ENCODE peak calls at places on chromosomes 1 and 21, in nine cellular contexts. S is OCI-LY7; Z is sigmoid colon; G is PC-3; X is neural progenitor cell; D is A549; V is heart right ventricle; K is CD8-positive, alpha-beta memory T cell; R is suprapubic skin. Q is an unnamed sample. For H3K4me1, the result is how much of the 10 kb centered on the place peaks cover.

GRCh38 chr21:22231013-22231412 is 1232.8 kb downstream of the NCAM2 start:
- DNase-seq in R (no peak), G (no peak), S (no peak), D (no peak), X (no peak), Z (no peak), V (no peak), K (no peak), Q (no peak)

GRCh38 chr1:241228339-241228738 is 128.7 kb downstream of the RGS7 start:
- DNase-seq in V (no peak), Z (no peak), G (no peak), K (no peak), X (no peak), D (no peak), R (no peak), S (no peak), Q (no peak)

GRCh38 chr1:163035791-163036249 is 33.3 kb upstream of the RGS4 start:
- DNase-seq in R (no peak), G (peak), S (no peak), D (no peak), V (no peak), K (no peak), Z (no peak), X (no peak), Q (no peak)

GRCh38 chr1:182113879-182114626 is 52.5 kb upstream of the ZNF648 start:
- DNase-seq in Z (no peak), X (peak), S (no peak), K (no peak), G (no peak), V (no peak), D (no peak), R (no peak), Q (no peak)

GRCh38 chr21:35015435-35016024 is 33.6 kb downstream of the RUNX1 start:
- DNase-seq in R (no peak), V (no peak), D (no peak), X (no peak), Z (no peak), K (no peak), S (no peak), G (no peak), Q (peak)

GRCh38 chr1:26696645-26697440 is 1.0 kb downstream of the ARID1A start:
- DNase-seq in D (no peak), X (peak), Z (peak), R (peak), S (peak), K (peak), V (peak), G (no peak), Q (peak)

GRCh38 chr1:86912501-86912900 is 1.4 kb downstream of the SELENOF start:
- DNase-seq in V (no peak), R (no peak), S (peak), Z (no peak), D (no peak), G (no peak), X (no peak), K (no peak), Q (no peak)

GRCh38 chr1:157460381-157460780 is 91.9 kb downstream of the FCRL5 start:
- DNase-seq in D (no peak), K (no peak), Z (no peak), S (no peak), X (no peak), V (no peak), R (no peak), G (no peak), Q (no peak)

GRCh38 chr1:109803901-109804331 is 40.2 kb upstream of the EPS8L3 start:
- DNase-seq in G (no peak), R (peak), D (no peak), Z (peak), K (no peak), S (no peak), V (no peak), X (no peak), Q (peak)

GRCh38 chr1:246815693-246816270 is 91.6 kb downstream of the SCCPDH start:
- DNase-seq in S (no peak), R (no peak), Z (no peak), X (no peak), K (no peak), V (no peak), G (no peak), D (no peak), Q (no peak)

GRCh38 chr1:24586970-24587820 is 31.3 kb downstream of the NCMAP start:
- DNase-seq in K (peak), X (peak), D (peak), Z (no peak), R (no peak), V (no peak), S (peak), G (peak), Q (peak)

GRCh38 chr1:27993241-27993640 is 33.5 kb downstream of the XKR8 start:
- DNase-seq in Z (no peak), K (no peak), V (no peak), D (no peak), X (no peak), R (no peak), S (no peak), G (no peak), Q (no peak)

GRCh38 chr1:81876901-81877750 is 76.4 kb downstream of the ADGRL2 start:
- DNase-seq in G (no peak), V (no peak), R (no peak), X (no peak), S (no peak), D (no peak), K (no peak), Z (no peak), Q (no peak)

GRCh38 chr21:38359090-38359489 is 102.3 kb downstream of the KCNJ15 start:
- DNase-seq in X (no peak), G (no peak), Z (no peak), D (no peak), V (no peak), K (no peak), S (no peak), R (no peak), Q (peak)

GRCh38 chr1:51189421-51190073 is 46.5 kb upstream of the RNF11 start:
- DNase-seq in R (no peak), X (peak), V (no peak), D (peak), S (peak), Z (no peak), G (peak), K (peak), Q (peak)

GRCh38 chr1:160544647-160545046 is 21.6 kb upstream of the SLAMF6 start:
- DNase-seq in Z (no peak), R (no peak), X (peak), S (peak), D (no peak), V (no peak), G (peak), K (no peak), Q (no peak)

GRCh38 chr1:217881607-217882332 is 250.6 kb downstream of the SPATA17 start:
- DNase-seq in G (peak), V (no peak), X (peak), S (no peak), R (no peak), Z (no peak), D (no peak), K (no peak), Q (no peak)

GRCh38 chr1:203992440-203992839 is 80.5 kb upstream of the SOX13 start:
- DNase-seq in X (no peak), Z (no peak), R (no peak), K (no peak), G (peak), D (no peak), S (no peak), V (no peak), Q (no peak)

GRCh38 chr1:24725209-24725651 is 20.0 kb upstream of the CLIC4 start:
- DNase-seq in S (no peak), X (peak), G (peak), Z (no peak), R (no peak), D (no peak), V (no peak), K (no peak), Q (peak)

GRCh38 chr1:67061266-67061665 is 7.3 kb upstream of the SLC35D1 start:
- DNase-seq in G (no peak), X (no peak), V (no peak), K (no peak), Z (no peak), R (no peak), S (no peak), D (no peak), Q (no peak)

GRCh38 chr1:2286923-2287322 is 58.8 kb downstream of the SKI start:
- DNase-seq in G (no peak), D (no peak), V (peak), Z (no peak), S (no peak), X (no peak), K (no peak), R (no peak), Q (no peak)

GRCh38 chr1:2282556-2283270 is 54.6 kb downstream of the SKI start:
- DNase-seq in K (no peak), D (no peak), R (no peak), G (no peak), V (peak), S (no peak), X (no peak), Z (no peak), Q (no peak)

GRCh38 chr1:2283371-2283990 is 55.4 kb downstream of the SKI start:
- DNase-seq in D (no peak), S (no peak), X (no peak), V (no peak), G (no peak), K (no peak), Z (no peak), R (no peak), Q (no peak)

GRCh38 chr1:2284932-2285331 is 56.8 kb downstream of the SKI start:
- DNase-seq in K (no peak), V (no peak), D (no peak), S (no peak), R (no peak), X (no peak), G (no peak), Z (no peak), Q (no peak)

GRCh38 chr1:2283991-2284895 is 56.1 kb downstream of the SKI start:
- DNase-seq in S (no peak), X (no peak), K (no peak), G (no peak), V (no peak), R (no peak), D (no peak), Z (no peak), Q (no peak)
- H3K27ac ChIP-seq in S (no peak), X (no peak), K (no peak), G (no peak), V (no peak), R (no peak), D (no peak), Z (peak), Q (peak)

GRCh38 chr1:1359316-1359667 is 937 bp upstream of the MXRA8 start:
- DNase-seq in R (no peak), Z (no peak), S (no peak), K (no peak), G (no peak), V (peak), D (no peak), X (no peak), Q (no peak)

GRCh38 chr1:1358433-1359201 is at the start of gene MXRA8:
- DNase-seq in G (no peak), Z (peak), D (no peak), V (peak), R (no peak), K (no peak), X (peak), S (no peak), Q (peak)

GRCh38 chr1:1356796-1357401 is 1.5 kb downstream of the MXRA8 start:
- DNase-seq in S (no peak), V (peak), Z (no peak), K (no peak), D (no peak), R (no peak), G (no peak), X (peak), Q (peak)

GRCh38 chr1:1356166-1356795 is 2.1 kb downstream of the MXRA8 start:
- DNase-seq in S (no peak), R (no peak), G (no peak), Z (no peak), V (no peak), K (no peak), X (no peak), D (no peak), Q (no peak)

DNA sequence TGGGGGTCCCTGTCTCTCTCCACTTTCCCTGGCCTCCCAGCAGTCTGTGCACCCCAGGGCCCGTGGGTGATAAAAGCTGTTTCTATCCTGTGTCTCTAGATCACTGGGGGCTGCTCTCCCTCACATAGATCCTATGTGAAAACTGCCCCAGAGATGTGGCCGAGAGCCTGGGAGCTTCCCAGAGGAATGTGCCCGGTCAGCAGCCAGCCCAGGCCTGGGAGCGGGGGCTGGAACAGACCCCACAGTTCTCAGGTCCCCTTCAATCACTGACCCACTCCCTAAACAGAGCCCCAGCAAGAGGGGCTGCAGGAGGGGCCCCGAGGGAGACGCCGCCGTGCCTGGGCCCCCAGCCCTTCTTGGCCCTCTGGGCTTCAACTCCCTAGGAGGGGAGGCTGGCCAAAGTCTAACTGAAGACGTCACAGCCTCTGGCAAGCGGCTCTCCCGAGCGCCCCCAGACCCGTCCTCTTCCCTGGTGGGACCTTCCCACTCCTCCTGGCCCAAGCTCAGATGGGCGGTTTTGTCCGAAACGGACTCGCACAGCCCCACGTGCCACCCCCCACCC is 403 bp downstream of the MXRA8 start:
- DNase-seq in Z (no peak), G (no peak), V (no peak), X (no peak), D (no peak), R (no peak), K (no peak), S (no peak), Q (peak)
- H3K4me1 ChIP-seq in Z (half or more), G (under half), V (under half), X (half or more), D (under half), R (half or more), K (under half), S (under half), Q (under half)

GRCh38 chr21:45322231-45322959 is 34.7 kb upstream of the POFUT2 start:
- DNase-seq in Z (peak), G (no peak), V (no peak), K (no peak), D (no peak), X (no peak), S (no peak), R (no peak), Q (peak)
- H3K27ac ChIP-seq in Z (peak), G (no peak), V (no peak), K (no peak), D (peak), X (no peak), S (no peak), R (no peak), Q (no peak)

GRCh38 chr1:36609241-36610027 is 126.7 kb upstream of the CSF3R start:
- DNase-seq in V (no peak), X (peak), Z (no peak), R (no peak), K (peak), D (peak), S (peak), G (peak), Q (peak)

GRCh38 chr1:36608272-36608671 is 125.6 kb upstream of the CSF3R start:
- DNase-seq in G (no peak), S (no peak), X (no peak), R (no peak), V (no peak), Z (no peak), D (no peak), K (no peak), Q (no peak)

GRCh38 chr1:36603461-36603860 is 120.7 kb upstream of the CSF3R start:
- DNase-seq in K (no peak), S (no peak), V (no peak), G (peak), D (no peak), X (peak), R (no peak), Z (no peak), Q (no peak)

GRCh38 chr1:36606908-36607651 is 124.4 kb upstream of the CSF3R start:
- DNase-seq in S (no peak), R (no peak), X (no peak), Z (no peak), V (no peak), D (no peak), K (peak), G (no peak), Q (no peak)

DNA sequence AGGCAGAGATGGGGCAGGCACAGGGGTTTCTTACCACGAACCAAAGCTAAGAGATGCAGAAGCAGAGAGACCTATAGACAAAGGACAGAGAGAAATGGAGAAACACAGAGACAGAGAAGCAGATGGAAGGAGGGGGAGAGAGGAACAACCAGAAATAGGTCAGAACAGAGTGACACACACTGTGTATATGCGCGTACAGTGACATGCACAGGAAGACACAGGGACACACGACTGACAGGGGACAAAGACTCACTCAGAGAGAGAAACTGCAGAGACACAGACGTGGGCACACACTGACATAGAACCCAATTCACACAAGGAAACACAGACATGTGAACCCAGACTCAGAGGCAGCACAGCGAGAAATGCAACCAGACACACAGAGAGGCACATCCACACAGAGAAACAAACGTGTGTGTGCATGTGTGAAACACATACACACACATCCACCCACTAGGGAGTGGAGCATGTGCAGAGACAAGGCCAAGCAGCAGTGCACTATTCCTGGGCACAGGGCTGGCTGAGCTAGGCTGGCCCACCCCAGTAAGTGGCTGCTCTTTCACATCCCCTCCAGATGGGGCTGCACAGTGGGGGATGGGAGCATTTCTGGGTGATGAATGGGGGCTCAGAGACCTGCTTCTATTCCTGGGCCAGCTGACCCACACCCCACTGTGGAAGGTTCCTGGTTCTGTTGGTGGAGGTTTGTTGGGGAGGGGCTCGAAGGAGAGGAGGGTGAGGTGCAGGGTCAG is 123.4 kb upstream of the CSF3R start:
- DNase-seq in Z (no peak), S (no peak), G (no peak), D (no peak), K (no peak), X (no peak), V (no peak), R (no peak), Q (no peak)
- H3K4me1 ChIP-seq in Z (under half), S (under half), G (under half), D (under half), K (under half), X (under half), V (under half), R (under half), Q (under half)

Q was measured in endodermal cell.